ENCODE peak calls at places on chromosomes 6 and 20, in six cellular contexts. One of them, this sample, is unnamed.

GRCh38 chr6:160010067-160010466 is 41.2 kb downstream of the IGF2R start:
- DNase-seq in IMR-90: peak
- DNase-seq in mesenchymal stem cell: peak
- DNase-seq in H9: no peak
- DNase-seq in H1: no peak
- DNase-seq in trophoblast cell: no peak
- DNase-seq in this sample: no peak

GRCh38 chr6:150599199-150600002 is at the start of gene PLEKHG1:
- DNase-seq in IMR-90: no peak
- DNase-seq in mesenchymal stem cell: peak
- DNase-seq in H9: peak
- DNase-seq in H1: peak
- DNase-seq in trophoblast cell: peak
- DNase-seq in this sample: peak

GRCh38 chr6:184161-184695 is 108.1 kb upstream of the DUSP22 start:
- DNase-seq in IMR-90: no peak
- DNase-seq in mesenchymal stem cell: no peak
- DNase-seq in H9: no peak
- DNase-seq in H1: no peak
- DNase-seq in trophoblast cell: no peak
- DNase-seq in this sample: no peak

GRCh38 chr6:118810420-118811027 is 83.4 kb upstream of the ASF1A start:
- DNase-seq in IMR-90: no peak
- DNase-seq in mesenchymal stem cell: no peak
- DNase-seq in H9: no peak
- DNase-seq in H1: no peak
- DNase-seq in trophoblast cell: no peak
- DNase-seq in this sample: no peak

GRCh38 chr20:41408131-41408789 is 41.6 kb upstream of the EMILIN3 start:
- DNase-seq in IMR-90: no peak
- DNase-seq in mesenchymal stem cell: no peak
- DNase-seq in H9: no peak
- DNase-seq in H1: no peak
- DNase-seq in trophoblast cell: no peak
- DNase-seq in this sample: no peak

GRCh38 chr20:63707558-63708300 is at the start of the genes ARFRP1 and ZGPAT:
- DNase-seq in IMR-90: peak
- DNase-seq in mesenchymal stem cell: peak
- DNase-seq in H9: peak
- DNase-seq in H1: no peak
- DNase-seq in trophoblast cell: peak
- DNase-seq in this sample: peak

GRCh38 chr6:88492824-88493223 is 326.7 kb upstream of the CNR1 start:
- DNase-seq in IMR-90: peak
- DNase-seq in mesenchymal stem cell: peak
- DNase-seq in H9: no peak
- DNase-seq in H1: no peak
- DNase-seq in trophoblast cell: peak
- DNase-seq in this sample: no peak

GRCh38 chr6:138654715-138655634 is 118.6 kb upstream of the CCDC28A start:
- DNase-seq in IMR-90: peak
- DNase-seq in mesenchymal stem cell: peak
- DNase-seq in H9: no peak
- DNase-seq in H1: no peak
- DNase-seq in trophoblast cell: no peak
- DNase-seq in this sample: no peak

GRCh38 chr20:18722381-18722780 is 91.2 kb upstream of the SCP2D1 start:
- DNase-seq in IMR-90: peak
- DNase-seq in mesenchymal stem cell: no peak
- DNase-seq in H9: no peak
- DNase-seq in H1: no peak
- DNase-seq in trophoblast cell: no peak
- DNase-seq in this sample: no peak

GRCh38 chr6:36825996-36826395 is 13.2 kb downstream of the CPNE5 start:
- DNase-seq in IMR-90: no peak
- DNase-seq in mesenchymal stem cell: peak
- DNase-seq in H9: no peak
- DNase-seq in H1: no peak
- DNase-seq in trophoblast cell: no peak
- DNase-seq in this sample: no peak

GRCh38 chr20:37257530-37257929 is 4.1 kb downstream of the GHRH start:
- DNase-seq in IMR-90: no peak
- DNase-seq in mesenchymal stem cell: no peak
- DNase-seq in H9: no peak
- DNase-seq in H1: no peak
- DNase-seq in trophoblast cell: no peak
- DNase-seq in this sample: no peak

GRCh38 chr6:143732539-143732938 is 54.8 kb downstream of the PHACTR2 start:
- DNase-seq in IMR-90: no peak
- DNase-seq in mesenchymal stem cell: no peak
- DNase-seq in H9: no peak
- DNase-seq in H1: no peak
- DNase-seq in trophoblast cell: no peak
- DNase-seq in this sample: no peak

GRCh38 chr6:118704911-118705310 is 53.5 kb upstream of the CEP85L start:
- DNase-seq in IMR-90: no peak
- DNase-seq in mesenchymal stem cell: no peak
- DNase-seq in H9: no peak
- DNase-seq in H1: no peak
- DNase-seq in trophoblast cell: no peak
- DNase-seq in this sample: no peak

GRCh38 chr20:31602779-31603441 is 2.2 kb upstream of the ID1 start:
- DNase-seq in IMR-90: peak
- DNase-seq in mesenchymal stem cell: peak
- DNase-seq in H9: no peak
- DNase-seq in H1: no peak
- DNase-seq in trophoblast cell: peak
- DNase-seq in this sample: no peak

GRCh38 chr6:134175532-134176282 is 123.3 kb upstream of the SLC2A12 start:
- DNase-seq in IMR-90: peak
- DNase-seq in mesenchymal stem cell: peak
- DNase-seq in H9: no peak
- DNase-seq in H1: no peak
- DNase-seq in trophoblast cell: peak
- DNase-seq in this sample: peak

GRCh38 chr20:36988494-36988966 is 37.0 kb upstream of the SAMHD1 start:
- DNase-seq in IMR-90: peak
- DNase-seq in mesenchymal stem cell: no peak
- DNase-seq in H9: no peak
- DNase-seq in H1: no peak
- DNase-seq in trophoblast cell: no peak
- DNase-seq in this sample: no peak

GRCh38 chr20:23534801-23535593 is 33.3 kb downstream of the CST9L start:
- DNase-seq in IMR-90: no peak
- DNase-seq in mesenchymal stem cell: no peak
- DNase-seq in H9: no peak
- DNase-seq in H1: no peak
- DNase-seq in trophoblast cell: no peak
- DNase-seq in this sample: no peak

GRCh38 chr20:11012975-11013374 is 339.2 kb upstream of the JAG1 start:
- DNase-seq in IMR-90: peak
- DNase-seq in mesenchymal stem cell: peak
- DNase-seq in H9: no peak
- DNase-seq in H1: no peak
- DNase-seq in trophoblast cell: no peak
- DNase-seq in this sample: no peak

GRCh38 chr6:32622545-32623401 is 14.4 kb upstream of the HLA-DQA1 start:
- DNase-seq in IMR-90: peak
- DNase-seq in mesenchymal stem cell: peak
- DNase-seq in H9: peak
- DNase-seq in H1: peak
- DNase-seq in trophoblast cell: peak
- DNase-seq in this sample: peak

GRCh38 chr6:25085761-25086160 is 150.0 kb upstream of the RIPOR2 start:
- DNase-seq in IMR-90: no peak
- DNase-seq in mesenchymal stem cell: no peak
- DNase-seq in H9: no peak
- DNase-seq in H1: no peak
- DNase-seq in trophoblast cell: no peak
- DNase-seq in this sample: no peak

GRCh38 chr20:34390769-34391447 is 27.8 kb downstream of the ITCH start:
- DNase-seq in IMR-90: peak
- DNase-seq in mesenchymal stem cell: peak
- DNase-seq in H9: no peak
- DNase-seq in H1: peak
- DNase-seq in trophoblast cell: peak
- DNase-seq in this sample: no peak

GRCh38 chr6:168582581-168582981 is 141.6 kb downstream of the SMOC2 start:
- DNase-seq in IMR-90: no peak
- DNase-seq in mesenchymal stem cell: no peak
- DNase-seq in H9: no peak
- DNase-seq in H1: no peak
- DNase-seq in trophoblast cell: no peak
- DNase-seq in this sample: no peak

GRCh38 chr6:143581835-143582480 is 70.4 kb upstream of the FUCA2 start:
- DNase-seq in IMR-90: peak
- DNase-seq in mesenchymal stem cell: peak
- DNase-seq in H9: no peak
- DNase-seq in H1: no peak
- DNase-seq in trophoblast cell: peak
- DNase-seq in this sample: no peak

GRCh38 chr6:38012573-38012972 is 193.0 kb downstream of the ZFAND3 start:
- DNase-seq in IMR-90: peak
- DNase-seq in mesenchymal stem cell: peak
- DNase-seq in H9: no peak
- DNase-seq in H1: peak
- DNase-seq in trophoblast cell: peak
- DNase-seq in this sample: no peak

GRCh38 chr6:68059894-68060293 is 575.2 kb upstream of the ADGRB3 start:
- DNase-seq in IMR-90: no peak
- DNase-seq in mesenchymal stem cell: no peak
- DNase-seq in H9: no peak
- DNase-seq in H1: no peak
- DNase-seq in trophoblast cell: no peak
- DNase-seq in this sample: no peak

GRCh38 chr20:57509665-57510237 is 15.2 kb downstream of the CTCFL start:
- DNase-seq in IMR-90: no peak
- DNase-seq in mesenchymal stem cell: no peak
- DNase-seq in H9: peak
- DNase-seq in H1: no peak
- DNase-seq in trophoblast cell: peak
- DNase-seq in this sample: no peak

GRCh38 chr20:35156978-35157377 is 9.8 kb upstream of the EDEM2 start:
- DNase-seq in IMR-90: no peak
- DNase-seq in mesenchymal stem cell: no peak
- DNase-seq in H9: no peak
- DNase-seq in H1: no peak
- DNase-seq in trophoblast cell: no peak
- DNase-seq in this sample: no peak

GRCh38 chr6:168208854-168209253 is 110.7 kb downstream of the DACT2 start:
- DNase-seq in IMR-90: no peak
- DNase-seq in mesenchymal stem cell: no peak
- DNase-seq in H9: peak
- DNase-seq in H1: peak
- DNase-seq in trophoblast cell: no peak
- DNase-seq in this sample: no peak

DNA sequence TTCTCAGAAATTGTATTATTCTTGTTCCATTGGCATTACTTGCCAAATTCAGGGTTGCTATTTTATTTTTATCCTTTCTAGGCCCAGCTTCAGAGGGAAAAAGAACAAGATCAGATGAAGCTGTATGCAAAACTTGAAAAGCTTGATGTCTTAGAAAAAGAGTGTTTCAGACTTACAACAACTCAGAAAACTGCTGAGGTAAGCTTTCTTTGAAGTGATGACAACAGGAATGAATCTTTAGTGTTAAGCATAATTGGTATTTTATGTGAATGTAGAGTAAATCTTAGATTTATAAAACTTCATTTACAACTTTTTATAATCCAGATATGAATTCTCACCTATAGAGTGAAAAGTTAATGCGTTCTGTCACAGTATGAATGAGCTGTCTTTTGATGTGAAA is 58.4 kb downstream of the CEP57L1 start:
- DNase-seq in IMR-90: no peak
- DNase-seq in mesenchymal stem cell: no peak
- DNase-seq in H9: no peak
- DNase-seq in H1: no peak
- DNase-seq in trophoblast cell: no peak
- DNase-seq in this sample: no peak
- H3K14ac ChIP-seq in IMR-90: no peak
- H3K14ac ChIP-seq in mesenchymal stem cell: no peak
- H3K14ac ChIP-seq in H9: no peak
- H3K14ac ChIP-seq in H1: no peak
- H3K14ac ChIP-seq in trophoblast cell: no peak
- H3K14ac ChIP-seq in this sample: no peak

DNA sequence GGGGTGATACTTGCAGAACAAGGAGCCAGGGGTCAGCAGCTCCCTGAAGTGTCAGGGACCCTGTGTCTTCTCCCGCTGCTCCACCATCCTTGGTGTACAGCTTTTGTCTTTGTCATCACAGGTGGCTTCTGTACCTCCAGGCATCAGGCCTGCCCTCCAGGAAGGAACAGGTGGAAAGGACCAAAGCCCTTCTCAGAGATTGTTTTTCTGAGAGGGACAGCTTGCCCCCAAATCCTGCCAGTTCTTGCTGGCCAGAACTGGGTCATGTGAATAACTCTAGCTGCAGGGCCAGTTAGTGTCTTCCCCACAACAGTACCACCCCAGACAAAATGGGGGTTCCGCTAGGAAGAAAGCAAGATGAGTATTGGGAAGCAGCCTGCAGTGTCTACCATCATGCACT is 31.4 kb downstream of the SNPH start:
- DNase-seq in IMR-90: no peak
- DNase-seq in mesenchymal stem cell: no peak
- DNase-seq in H9: no peak
- DNase-seq in H1: no peak
- DNase-seq in trophoblast cell: no peak
- DNase-seq in this sample: no peak
- H3K14ac ChIP-seq in IMR-90: no peak
- H3K14ac ChIP-seq in mesenchymal stem cell: no peak
- H3K14ac ChIP-seq in H9: no peak
- H3K14ac ChIP-seq in H1: no peak
- H3K14ac ChIP-seq in trophoblast cell: no peak
- H3K14ac ChIP-seq in this sample: no peak

GRCh38 chr6:151692216-151692615 is 115.3 kb upstream of the ESR1 start:
- DNase-seq in IMR-90: no peak
- DNase-seq in mesenchymal stem cell: no peak
- DNase-seq in H9: no peak
- DNase-seq in H1: no peak
- DNase-seq in trophoblast cell: no peak
- DNase-seq in this sample: no peak
- H3K14ac ChIP-seq in IMR-90: no peak
- H3K14ac ChIP-seq in mesenchymal stem cell: no peak
- H3K14ac ChIP-seq in H9: no peak
- H3K14ac ChIP-seq in H1: no peak
- H3K14ac ChIP-seq in trophoblast cell: no peak
- H3K14ac ChIP-seq in this sample: no peak

DNA sequence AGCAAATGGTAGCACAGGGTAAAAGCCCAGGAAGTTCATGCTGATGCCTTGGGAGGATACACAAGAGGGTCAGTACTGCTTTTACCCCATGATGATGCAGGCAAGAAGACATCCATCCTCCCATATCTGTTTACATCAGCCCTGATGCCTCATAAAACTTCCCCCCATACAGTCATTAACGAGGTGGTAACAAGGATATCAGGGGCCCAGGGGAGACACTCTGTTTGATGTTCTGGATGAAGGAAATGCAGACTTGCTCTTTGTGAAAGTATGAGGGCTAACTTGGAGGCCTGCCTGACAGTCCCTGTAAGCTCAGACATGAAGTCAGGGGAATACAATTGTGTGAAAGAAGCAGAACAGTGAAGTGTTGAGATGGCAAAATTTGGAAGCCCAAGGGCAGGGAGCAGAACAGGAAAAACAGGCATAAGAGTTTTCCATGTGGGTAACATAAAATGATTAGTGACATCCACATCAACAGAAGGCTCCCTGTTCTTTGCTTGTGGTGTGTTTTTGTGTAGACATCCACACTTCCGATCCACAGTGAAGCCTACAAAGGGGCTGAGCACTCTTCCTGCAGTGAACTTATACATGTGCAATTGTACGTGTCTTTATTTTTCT is 813.4 kb downstream of the MAFB start:
- DNase-seq in IMR-90: no peak
- DNase-seq in mesenchymal stem cell: no peak
- DNase-seq in H9: no peak
- DNase-seq in H1: no peak
- DNase-seq in trophoblast cell: no peak
- DNase-seq in this sample: no peak
- H3K14ac ChIP-seq in IMR-90: no peak
- H3K14ac ChIP-seq in mesenchymal stem cell: no peak
- H3K14ac ChIP-seq in H9: no peak
- H3K14ac ChIP-seq in H1: no peak
- H3K14ac ChIP-seq in trophoblast cell: no peak
- H3K14ac ChIP-seq in this sample: no peak

This sample was measured in neuronal stem cell.